ENCODE peak calls at places on chromosomes 1 and 21, in four cellular contexts. K is fibroblast of mammary gland, V is skeletal muscle cell, I is GM23248. A is an unnamed sample.

GRCh38 chr1:72557446-72558049 is 275.2 kb upstream of the NEGR1 start:
- DNase-seq in V (peak), K (peak), I (peak), A (peak)

GRCh38 chr1:83994111-83994510 is 4.8 kb downstream of the TTLL7 start:
- DNase-seq in K (no peak), V (no peak), I (no peak), A (no peak)

GRCh38 chr1:198678301-198678836 is 39.5 kb downstream of the PTPRC start:
- DNase-seq in K (no peak), I (no peak), V (no peak), A (no peak)

GRCh38 chr1:201443747-201444146 is 22.2 kb upstream of the TNNI1 start:
- DNase-seq in V (no peak), K (no peak), I (no peak), A (no peak)

GRCh38 chr21:38048241-38048640 is 132.0 kb upstream of the KCNJ6 start:
- DNase-seq in V (no peak), I (no peak), K (no peak), A (no peak)

GRCh38 chr1:11794446-11795237 is 11.1 kb downstream of the MTHFR start:
- DNase-seq in I (no peak), V (no peak), K (no peak), A (no peak)

GRCh38 chr1:85118751-85119150 is 70.5 kb upstream of the MCOLN3 start:
- DNase-seq in K (no peak), V (no peak), I (peak), A (peak)

GRCh38 chr21:43734830-43735229 is 15.9 kb downstream of the PDXK start:
- DNase-seq in V (peak), K (peak), I (no peak), A (peak)

GRCh38 chr1:43971336-43971980 is 1.6 kb downstream of the DPH2 start:
- DNase-seq in V (no peak), K (no peak), I (no peak), A (no peak)

GRCh38 chr1:14822493-14822892 is 224.0 kb downstream of the KAZN start:
- DNase-seq in V (no peak), K (peak), I (no peak), A (peak)

GRCh38 chr1:154419620-154420020 is 14.5 kb downstream of the IL6R start:
- DNase-seq in K (peak), I (peak), V (peak), A (peak)

GRCh38 chr1:240765732-240766363 is 153.9 kb upstream of the GREM2 start:
- DNase-seq in I (peak), K (peak), V (peak), A (peak)

GRCh38 chr1:167474191-167474641 is 44.1 kb downstream of the CD247 start:
- DNase-seq in I (no peak), K (no peak), V (no peak), A (no peak)

GRCh38 chr1:150066838-150067183 is 765 bp upstream of the VPS45 start:
- DNase-seq in I (no peak), V (no peak), K (no peak), A (peak)

GRCh38 chr1:204207136-204207616 is 6.6 kb downstream of the GOLT1A start:
- DNase-seq in V (no peak), K (peak), I (peak), A (peak)

GRCh38 chr1:187390157-187390556 is 561.4 kb downstream of the PLA2G4A start:
- DNase-seq in I (peak), K (no peak), V (no peak), A (peak)

GRCh38 chr1:27789511-27790154 is 16.6 kb downstream of the STX12 start:
- DNase-seq in I (peak), K (peak), V (peak), A (peak)

GRCh38 chr1:1290238-1290731 is 10.0 kb downstream of the SCNN1D start:
- DNase-seq in I (peak), V (no peak), K (no peak), A (peak)

GRCh38 chr1:15762546-15762945 is 4.0 kb downstream of the FBLIM1 start:
- DNase-seq in K (no peak), V (no peak), I (no peak), A (no peak)

GRCh38 chr1:109246141-109246551 is 3.2 kb upstream of the CELSR2 start:
- DNase-seq in K (no peak), I (no peak), V (no peak), A (no peak)

GRCh38 chr1:203669739-203670138 is 43.1 kb downstream of the ATP2B4 start:
- DNase-seq in V (peak), I (peak), K (peak), A (peak)

GRCh38 chr1:171841931-171842723 is 829 bp downstream of the DNM3 start:
- DNase-seq in K (peak), I (peak), V (no peak), A (no peak)

GRCh38 chr1:228735871-228736586 is 750 bp downstream of the RHOU start:
- DNase-seq in V (no peak), K (peak), I (peak), A (peak)

GRCh38 chr1:206921772-206922265 is at the start of gene FCMR:
- DNase-seq in K (no peak), V (no peak), I (no peak), A (peak)

GRCh38 chr1:214295934-214296333 is 15.0 kb downstream of the SMYD2 start:
- DNase-seq in I (no peak), V (no peak), K (no peak), A (no peak)

GRCh38 chr1:55816456-55816794 is 601.3 kb upstream of the USP24 start:
- DNase-seq in I (no peak), K (peak), V (peak), A (peak)

GRCh38 chr1:160575112-160575664 is 4.1 kb downstream of the CD84 start:
- DNase-seq in K (no peak), V (no peak), I (no peak), A (no peak)

GRCh38 chr1:234753979-234754378 is 144.0 kb upstream of the IRF2BP2 start:
- DNase-seq in I (no peak), V (no peak), K (no peak), A (no peak)

A was measured in choroid plexus epithelial cell.